ENCODE peak calls at places on chromosomes 6 and 20, in six cellular contexts. H is A549, P is transverse colon, I is Peyer's patch, Z is K562, O is endothelial cell of umbilical vein. T is an unnamed sample.

GRCh38 chr20:21559305-21559704 is 45.4 kb upstream of the NKX2-2 start:
- DNase-seq in H (no peak), P (no peak), I (no peak), Z (no peak), O (no peak), T (no peak)

GRCh38 chr6:100479180-100480035 is 14.7 kb upstream of the SIM1 start:
- DNase-seq in H (no peak), P (no peak), I (no peak), Z (peak; percentile 53), O (peak; percentile 68), T (peak; percentile 56)

GRCh38 chr6:151325075-151326050 is 66.0 kb downstream of the ZBTB2 start:
- DNase-seq in H (peak; percentile 44), P (peak; percentile 45), I (peak; percentile 56), Z (no peak), O (peak; percentile 89), T (peak; percentile 8)

GRCh38 chr6:8170245-8170644 is 67.9 kb upstream of the EEF1E1 start:
- DNase-seq in H (no peak), P (no peak), I (no peak), Z (no peak), O (no peak), T (no peak)

GRCh38 chr6:31901415-31901952 is 402 bp downstream of the ZBTB12 start:
- DNase-seq in H (peak; percentile 31), P (peak; percentile 68), I (peak; percentile 72), Z (peak; percentile 93), O (peak; percentile 43), T (peak; percentile 52)

GRCh38 chr20:44393608-44394519 is 38.4 kb downstream of the HNF4A start:
- DNase-seq in H (no peak), P (no peak), I (no peak), Z (no peak), O (no peak), T (no peak)

GRCh38 chr20:51326241-51326819 is 216.2 kb downstream of the NFATC2 start:
- DNase-seq in H (peak; percentile 66), P (peak; percentile 44), I (peak; percentile 58), Z (peak; percentile 32), O (peak; percentile 39), T (peak; percentile 21)

GRCh38 chr20:14477125-14477524 is 139.7 kb upstream of the FLRT3 start:
- DNase-seq in H (no peak), P (no peak), I (no peak), Z (no peak), O (no peak), T (no peak)

GRCh38 chr20:59749293-59749680 is 144.9 kb downstream of the PHACTR3 start:
- DNase-seq in H (no peak), P (no peak), I (no peak), Z (no peak), O (no peak), T (no peak)

GRCh38 chr20:19934792-19935491 is 82.2 kb upstream of the NAA20 start:
- DNase-seq in H (peak; percentile 51), P (peak; percentile 75), I (peak; percentile 70), Z (no peak), O (peak; percentile 94), T (no peak)

GRCh38 chr20:3563548-3564177 is 92.8 kb downstream of the ATRN start:
- DNase-seq in H (peak; percentile 37), P (no peak), I (no peak), Z (peak; percentile 29), O (peak; percentile 58), T (peak; percentile 73)

GRCh38 chr6:6891074-6891754 is 216.5 kb upstream of the RREB1 start:
- DNase-seq in H (no peak), P (peak; percentile 75), I (peak; percentile 77), Z (no peak), O (no peak), T (peak; percentile 16)

GRCh38 chr6:116304538-116305097 is 24.9 kb upstream of the TSPYL1 start:
- DNase-seq in H (no peak), P (no peak), I (no peak), Z (no peak), O (no peak), T (no peak)

GRCh38 chr6:84410377-84410776 is 182.9 kb upstream of the CEP162 start:
- DNase-seq in H (no peak), P (no peak), I (no peak), Z (no peak), O (no peak), T (no peak)

GRCh38 chr20:58312836-58313235 is 3.3 kb downstream of the RAB22A start:
- DNase-seq in H (no peak), P (no peak), I (no peak), Z (no peak), O (no peak), T (no peak)

GRCh38 chr6:11710968-11711643 is 67.5 kb downstream of the ADTRP start:
- DNase-seq in H (no peak), P (no peak), I (no peak), Z (no peak), O (no peak), T (no peak)

GRCh38 chr20:52484438-52484837 is 292.9 kb upstream of the ZFP64 start:
- DNase-seq in H (no peak), P (no peak), I (no peak), Z (no peak), O (no peak), T (no peak)

GRCh38 chr20:58511861-58512260 is 3.3 kb downstream of the APCDD1L start:
- DNase-seq in H (no peak), P (no peak), I (no peak), Z (no peak), O (no peak), T (no peak)

GRCh38 chr20:2135018-2135417 is 33.4 kb downstream of the STK35 start:
- DNase-seq in H (no peak), P (no peak), I (no peak), Z (no peak), O (no peak), T (no peak)

GRCh38 chr6:35343092-35343834 is 905 bp downstream of the PPARD start:
- DNase-seq in H (no peak), P (peak; percentile 47), I (peak; percentile 46), Z (no peak), O (peak; percentile 75), T (peak; percentile 67)

GRCh38 chr6:30685157-30685976 is 1.1 kb downstream of the PPP1R18 start:
- DNase-seq in H (no peak), P (peak; percentile 36), I (no peak), Z (no peak), O (peak; percentile 34), T (no peak)

GRCh38 chr6:32436995-32437836 is 2.5 kb upstream of the HLA-DRA start:
- DNase-seq in H (no peak), P (no peak), I (no peak), Z (no peak), O (peak; percentile 10), T (no peak)

GRCh38 chr6:161429921-161430490 is 156.1 kb upstream of the AGPAT4 start:
- DNase-seq in H (no peak), P (no peak), I (no peak), Z (no peak), O (peak; percentile 14), T (no peak)

GRCh38 chr20:63696628-63697356 is at the start of gene TNFRSF6B:
- DNase-seq in H (no peak), P (peak; percentile 11), I (peak; percentile 56), Z (no peak), O (peak; percentile 45), T (no peak)

DNA sequence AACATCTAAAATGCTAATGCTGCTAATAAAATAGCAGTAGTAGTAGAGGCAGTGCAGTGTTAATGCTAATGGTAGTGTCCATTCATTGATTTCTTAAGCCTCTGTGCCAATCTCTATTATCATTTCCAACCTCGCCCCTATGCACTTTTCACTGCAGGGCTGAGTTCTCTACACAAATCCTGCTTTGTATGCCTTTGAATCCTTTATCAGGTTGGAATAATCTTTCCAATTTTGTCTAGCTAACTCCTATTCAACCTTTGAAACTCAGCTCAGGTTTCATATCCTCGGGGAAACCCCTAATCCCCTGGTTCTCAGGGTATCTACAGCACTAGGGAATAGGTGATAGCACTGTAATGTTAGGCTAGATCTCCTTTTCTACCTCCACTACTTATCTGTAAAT is 284.0 kb upstream of the RUNX2 start:
- DNase-seq in H (no peak), P (no peak), I (no peak), Z (no peak), O (no peak), T (no peak)
- TF ChIP-seq POLR2A in H (no peak), P (no peak), I (no peak), Z (no peak), O (no peak), T (no peak)

DNA sequence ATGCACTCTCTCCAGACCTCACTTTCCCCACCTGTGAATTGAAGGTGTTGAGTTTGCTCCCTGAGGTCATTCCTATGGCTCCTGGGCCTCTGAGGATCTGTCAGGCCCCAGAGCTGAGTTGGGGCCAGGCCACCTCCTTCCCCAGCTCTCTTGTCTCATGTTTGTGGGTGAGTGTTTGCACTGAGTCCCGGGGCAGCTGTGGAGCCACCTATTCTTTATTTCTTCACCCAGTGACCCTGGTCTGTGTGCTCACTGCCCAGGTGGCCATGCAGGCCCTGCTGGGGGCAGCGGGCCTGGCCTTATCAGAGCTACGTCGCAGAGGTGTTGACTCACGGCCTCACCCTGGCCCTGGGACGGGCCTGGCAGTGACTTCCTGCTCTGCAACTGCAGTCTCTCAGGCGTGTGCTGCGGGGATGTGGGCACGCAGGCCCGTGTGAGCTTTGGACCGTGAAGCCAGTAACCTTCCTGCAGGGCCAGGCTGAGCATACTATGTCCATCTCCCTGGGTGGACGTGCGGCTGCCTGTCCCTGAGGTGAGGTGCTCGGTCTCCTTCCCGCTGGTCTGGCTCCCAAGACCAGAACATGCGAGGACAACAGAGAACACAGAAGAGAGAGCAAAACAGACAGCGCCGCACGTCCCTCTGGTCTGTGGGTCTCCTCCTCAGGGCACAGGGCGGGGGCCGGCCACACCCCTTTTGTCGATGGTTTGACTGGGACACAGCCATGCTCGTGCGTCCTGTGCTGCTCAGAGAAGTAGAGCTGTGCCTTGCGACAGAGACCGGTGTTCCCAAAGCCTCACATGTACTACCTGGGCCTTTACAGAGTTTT is 12.1 kb downstream of the TMEM181 start:
- DNase-seq in H (no peak), P (peak; percentile 87), I (peak; percentile 91), Z (no peak), O (no peak), T (peak; percentile 51)
- TF ChIP-seq POLR2A in H (no peak), P (peak; percentile 77), I (peak; percentile 76), Z (no peak), O (no peak), T (no peak)

DNA sequence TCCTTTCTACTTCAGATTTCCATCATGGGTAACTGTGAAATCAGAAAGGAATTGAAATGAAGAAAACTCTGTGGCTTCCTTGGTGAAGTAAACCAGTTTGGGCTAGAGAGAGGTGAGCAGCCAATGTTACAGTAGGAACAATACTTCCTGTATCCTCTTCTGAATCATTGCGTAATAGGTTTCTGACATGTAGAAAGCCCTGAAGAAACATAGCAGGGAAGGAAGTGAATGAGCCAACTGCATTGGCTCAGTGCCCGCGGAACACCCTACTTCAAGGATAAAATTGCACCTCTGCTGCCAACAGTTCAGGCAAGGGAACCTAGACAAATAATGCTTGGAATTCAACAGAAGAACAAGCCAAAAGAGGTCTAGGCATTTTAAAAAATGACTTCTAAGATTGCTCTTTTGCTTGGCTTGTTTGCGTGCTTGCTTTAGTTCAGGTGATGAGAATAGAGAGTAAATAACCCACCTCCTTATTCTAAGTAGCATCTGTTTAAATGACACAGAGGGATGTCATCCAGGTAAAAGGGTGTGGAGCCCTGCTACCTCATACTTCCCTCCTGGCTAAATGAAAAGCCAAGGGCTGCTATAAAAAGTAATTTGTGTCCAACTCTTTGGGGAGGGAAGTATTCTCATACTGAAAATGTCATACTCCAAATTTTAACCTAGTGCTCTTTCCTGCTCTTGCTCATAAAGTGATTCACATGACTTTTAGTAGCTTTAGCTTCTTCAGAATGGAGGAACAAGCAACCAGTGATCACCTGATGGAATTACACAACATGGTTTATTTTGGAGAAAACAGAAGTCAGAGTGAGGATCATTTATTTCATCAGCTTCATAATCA is 30.0 kb upstream of the AKIRIN2 start:
- DNase-seq in H (peak; percentile 77), P (peak; percentile 94), I (peak; percentile 85), Z (no peak), O (peak; percentile 88), T (peak; percentile 90)
- TF ChIP-seq POLR2A in H (no peak), P (no peak), I (no peak), Z (no peak), O (no peak), T (no peak)

GRCh38 chr20:32333988-32334885 is 23.9 kb upstream of the ASXL1 start:
- DNase-seq in H (no peak), P (peak; percentile 80), I (no peak), Z (peak; percentile 66), O (peak; percentile 91), T (peak; percentile 85)
- TF ChIP-seq POLR2A in H (no peak), P (no peak), I (no peak), Z (no peak), O (no peak), T (no peak)

T was measured in erythroblast.